ENCODE peak calls at places on chromosomes 3 and 15, in eight cellular contexts. Q, D, Y, R, B, W, L and C are unnamed samples.

GRCh38 chr3:169822091-169822490 is 9.4 kb upstream of the LRRC34 start:
- DNase-seq in W (no peak), B (no peak), Y (no peak), L (no peak), R (no peak), D (no peak), Q (no peak), C (no peak)

GRCh38 chr15:98321916-98322315 is 326.4 kb upstream of the IGF1R start:
- DNase-seq in L (no peak), R (no peak), Q (peak; percentile 12), Y (no peak), D (no peak), W (peak; percentile 65), B (no peak), C (no peak)

GRCh38 chr3:66376568-66376967 is 124.3 kb downstream of the LRIG1 start:
- DNase-seq in D (no peak), B (peak; percentile 82), L (peak; percentile 41), R (peak; percentile 69), Q (peak; percentile 55), W (no peak), Y (no peak), C (no peak)

GRCh38 chr15:55394694-55395093 is 13.5 kb downstream of the CCPG1 start:
- DNase-seq in W (peak; percentile 86), Y (no peak), D (no peak), L (no peak), R (no peak), B (no peak), Q (no peak), C (no peak)

GRCh38 chr3:165233521-165234195 is 37.5 kb upstream of the SLITRK3 start:
- DNase-seq in L (no peak), B (no peak), D (no peak), W (no peak), Y (no peak), Q (no peak), R (no peak), C (no peak)

GRCh38 chr3:38549957-38550840 is 54.1 kb downstream of the EXOG start:
- DNase-seq in Y (no peak), W (no peak), B (no peak), Q (no peak), D (peak; percentile 2), L (no peak), R (no peak), C (no peak)

GRCh38 chr3:195613468-195614069 is 29.8 kb upstream of the APOD start:
- DNase-seq in L (no peak), R (no peak), B (no peak), W (no peak), Y (no peak), D (no peak), Q (peak; percentile 48), C (no peak)

GRCh38 chr3:138184994-138185393 is 2.1 kb upstream of the ARMC8 start:
- DNase-seq in R (no peak), D (no peak), Q (no peak), W (no peak), Y (no peak), B (no peak), L (no peak), C (no peak)

GRCh38 chr3:108509873-108510272 is 523 bp downstream of the MYH15 start:
- DNase-seq in D (no peak), B (no peak), R (no peak), L (no peak), W (no peak), Q (no peak), Y (no peak), C (no peak)

GRCh38 chr15:81939604-81940440 is 106.0 kb downstream of the MEX3B start:
- DNase-seq in L (peak; percentile 65), D (peak; percentile 34), Q (no peak), B (no peak), R (peak; percentile 65), W (peak; percentile 74), Y (no peak), C (peak; percentile 70)

GRCh38 chr15:63473999-63474809 is 30.2 kb upstream of the USP3 start:
- DNase-seq in W (no peak), Q (no peak), D (no peak), L (peak; percentile 95), R (no peak), Y (no peak), B (peak; percentile 88), C (no peak)

GRCh38 chr15:63476229-63476632 is 28.2 kb upstream of the USP3 start:
- DNase-seq in L (peak; percentile 98), W (no peak), D (no peak), Y (no peak), Q (no peak), R (peak; percentile 63), B (no peak), C (no peak)

GRCh38 chr15:63475670-63476069 is 28.7 kb upstream of the USP3 start:
- DNase-seq in D (no peak), Y (no peak), W (no peak), Q (no peak), R (no peak), B (no peak), L (peak; percentile 41), C (no peak)

GRCh38 chr15:63473749-63473998 is 30.7 kb upstream of the USP3 start:
- DNase-seq in L (no peak), B (no peak), Y (no peak), R (no peak), W (no peak), Q (no peak), D (no peak), C (no peak)

DNA sequence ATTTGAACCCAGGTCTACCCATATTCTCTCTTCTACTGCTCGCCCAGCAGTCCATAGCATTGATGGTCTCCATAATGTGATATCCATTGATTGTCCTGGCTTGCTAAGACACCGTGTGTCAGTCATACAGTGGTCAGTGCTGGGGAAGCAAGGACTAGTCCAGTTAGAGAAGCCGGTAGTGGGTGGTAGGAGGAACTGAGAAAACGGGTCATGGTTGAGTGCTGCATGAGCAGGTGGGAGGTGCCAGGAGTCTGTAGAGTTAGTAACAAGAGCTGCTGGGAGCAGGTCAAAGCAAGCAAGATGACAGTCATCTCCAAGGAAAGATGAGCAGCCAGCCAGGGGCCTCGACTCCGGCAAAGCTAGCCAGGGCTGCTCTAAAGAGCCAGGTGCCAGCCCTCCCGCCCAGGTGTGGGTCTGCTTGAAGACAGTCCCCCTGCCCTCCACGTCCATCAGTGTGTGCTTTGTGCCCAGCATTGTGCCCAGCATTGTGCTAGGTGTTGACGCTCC is 29.5 kb upstream of the USP3 start:
- DNase-seq in Y (no peak), Q (no peak), W (peak; percentile 25), B (no peak), L (peak; percentile 86), D (no peak), R (no peak), C (no peak)
- TF ChIP-seq POLR2A in Y (no peak), Q (no peak), W (no peak), B (no peak), L (no peak), D (no peak), R (no peak), C (no peak)

GRCh38 chr15:67103021-67103420 is 37.6 kb downstream of the SMAD3 start:
- DNase-seq in B (no peak), D (no peak), Y (no peak), W (no peak), R (no peak), Q (no peak), L (no peak), C (no peak)

GRCh38 chr15:67101981-67102929 is 36.9 kb downstream of the SMAD3 start:
- DNase-seq in B (no peak), Q (no peak), L (no peak), W (no peak), R (peak; percentile 77), Y (no peak), D (no peak), C (no peak)

GRCh38 chr15:67103869-67104268 is 38.5 kb downstream of the SMAD3 start:
- DNase-seq in B (no peak), D (no peak), Y (no peak), L (no peak), Q (no peak), R (peak; percentile 87), W (no peak), C (no peak)

GRCh38 chr15:67104453-67104852 is 39.1 kb downstream of the SMAD3 start:
- DNase-seq in L (no peak), Y (no peak), R (peak; percentile 51), Q (no peak), D (no peak), B (no peak), W (no peak), C (no peak)

DNA sequence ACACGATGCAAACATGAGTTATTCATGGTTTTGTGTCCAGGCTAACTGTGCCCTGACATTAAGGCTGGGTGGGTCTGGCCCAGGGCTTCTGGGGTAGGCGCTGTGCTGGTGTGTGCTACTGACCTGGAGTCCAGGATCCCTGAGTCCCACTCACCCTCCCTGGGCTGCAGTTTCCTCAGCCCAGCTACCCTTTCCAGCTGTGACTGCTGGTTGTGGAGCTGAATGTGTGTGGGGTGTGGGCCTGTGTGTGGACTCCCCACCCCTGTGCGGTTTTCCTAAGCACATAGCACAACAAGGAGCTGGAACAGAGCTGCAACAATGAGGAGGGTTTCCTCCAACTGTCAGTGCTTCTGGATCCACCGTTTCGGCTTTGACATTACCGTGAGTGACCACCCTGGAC is 38.0 kb downstream of the SMAD3 start:
- DNase-seq in Y (no peak), Q (no peak), R (no peak), W (no peak), B (no peak), L (no peak), D (no peak), C (no peak)
- TF ChIP-seq POLR2A in Y (no peak), Q (no peak), R (no peak), W (no peak), B (no peak), L (no peak), D (no peak), C (no peak)

DNA sequence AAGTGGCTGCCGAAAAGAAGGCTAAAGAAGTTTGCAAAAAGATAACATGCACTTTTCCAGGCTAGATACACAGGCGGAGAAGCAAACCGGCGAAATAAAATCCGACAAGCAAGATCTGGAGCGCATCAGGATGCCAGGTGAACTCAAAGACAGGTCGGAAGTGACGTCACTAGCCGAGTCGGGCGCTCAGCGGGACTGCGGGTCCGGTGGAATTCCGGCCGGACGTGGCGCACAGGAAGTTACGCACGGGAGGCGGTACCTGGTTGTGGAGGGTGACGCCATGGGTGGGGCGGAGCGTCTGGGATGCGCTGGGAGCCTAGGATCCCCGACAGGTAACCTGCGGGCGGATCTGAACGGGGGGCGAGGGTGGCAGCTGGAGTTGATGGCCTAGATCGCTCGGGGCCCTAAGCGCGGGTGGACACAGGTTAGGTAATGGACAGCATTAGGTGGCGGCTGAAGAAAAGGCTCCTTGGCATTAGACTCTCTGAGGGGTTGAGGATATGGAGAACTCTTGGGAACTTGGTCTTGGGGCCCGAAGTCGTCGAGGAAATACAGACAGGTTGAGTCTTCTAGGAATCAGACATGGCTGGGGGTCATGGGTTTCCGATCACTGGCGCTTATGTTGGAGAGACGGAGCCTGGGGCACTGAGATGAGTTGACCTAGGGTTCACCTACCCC is 29.0 kb upstream of the EHHADH start:
- DNase-seq in D (peak; percentile 99), Q (peak; percentile 88), B (peak; percentile 98), R (peak; percentile 88), L (peak; percentile 94), W (peak; percentile 91), Y (peak; percentile 96), C (peak; percentile 96)
- TF ChIP-seq POLR2A in D (peak; percentile 53), Q (peak; percentile 59), B (peak; percentile 69), R (peak; percentile 70), L (peak; percentile 58), W (no peak), Y (peak; percentile 71), C (peak; percentile 83)

DNA sequence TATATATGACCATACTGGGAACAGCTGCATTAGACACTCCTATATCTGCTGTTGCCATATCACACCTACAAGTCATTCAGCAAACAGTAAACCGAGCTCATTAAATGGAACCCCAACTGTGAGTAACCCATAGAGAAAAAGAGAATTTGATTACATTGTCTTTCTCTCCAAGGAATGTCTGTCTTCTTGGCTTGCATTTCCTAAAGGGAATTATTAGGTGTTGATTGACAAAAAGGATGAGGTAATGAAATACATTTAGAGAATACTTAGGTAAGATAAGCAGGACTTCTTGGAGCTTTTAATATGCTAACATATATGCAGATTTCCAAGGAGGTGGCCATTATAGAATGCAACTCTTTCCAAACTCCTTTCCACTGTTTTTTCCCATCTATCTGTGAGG is 76.8 kb downstream of the SLMAP start:
- DNase-seq in Q (no peak), Y (no peak), L (no peak), W (no peak), B (no peak), D (no peak), R (no peak), C (no peak)
- TF ChIP-seq POLR2A in Q (no peak), Y (no peak), L (no peak), W (no peak), B (no peak), D (no peak), R (no peak), C (no peak)